ENCODE peak calls at places on chromosomes 1 and 21, in four cellular contexts. One of them, this sample, is unnamed. For H3K4me1 and H3K36me3, the result is how much of the 10 kb centered on the place peaks cover.

GRCh38 chr21:45542667-45543370 is 579 bp upstream of the SLC19A1 start:
- DNase-seq in psoas muscle: no peak
- DNase-seq in fibroblast of lung: no peak
- DNase-seq in heart left ventricle: no peak
- DNase-seq in this sample: peak

GRCh38 chr1:93448983-93449805 is 1.3 kb downstream of the FNBP1L start:
- DNase-seq in heart left ventricle: no peak
- DNase-seq in fibroblast of lung: peak
- DNase-seq in psoas muscle: no peak
- DNase-seq in this sample: peak

GRCh38 chr1:115495603-115496002 is 146.2 kb upstream of the VANGL1 start:
- DNase-seq in fibroblast of lung: peak
- DNase-seq in psoas muscle: no peak
- DNase-seq in heart left ventricle: no peak
- DNase-seq in this sample: no peak

GRCh38 chr1:2409745-2410144 is 2.6 kb downstream of the PEX10 start:
- DNase-seq in heart left ventricle: no peak
- DNase-seq in fibroblast of lung: no peak
- DNase-seq in psoas muscle: no peak
- DNase-seq in this sample: no peak

GRCh38 chr1:2643414-2644077 is 10.7 kb upstream of the MMEL1 start:
- DNase-seq in psoas muscle: no peak
- DNase-seq in heart left ventricle: no peak
- DNase-seq in fibroblast of lung: no peak
- DNase-seq in this sample: peak

GRCh38 chr1:64497484-64497883 is 27.6 kb downstream of the CACHD1 start:
- DNase-seq in fibroblast of lung: peak
- DNase-seq in heart left ventricle: no peak
- DNase-seq in psoas muscle: no peak
- DNase-seq in this sample: no peak

GRCh38 chr1:222521299-222522104 is 26.4 kb downstream of the HHIPL2 start:
- DNase-seq in heart left ventricle: no peak
- DNase-seq in fibroblast of lung: peak
- DNase-seq in psoas muscle: no peak
- DNase-seq in this sample: no peak

GRCh38 chr1:10456661-10457060 is 6.8 kb downstream of the CORT start:
- DNase-seq in heart left ventricle: no peak
- DNase-seq in psoas muscle: no peak
- DNase-seq in fibroblast of lung: no peak
- DNase-seq in this sample: no peak

GRCh38 chr1:243639027-243639658 is 210.9 kb downstream of the AKT3 start:
- DNase-seq in fibroblast of lung: no peak
- DNase-seq in psoas muscle: no peak
- DNase-seq in heart left ventricle: no peak
- DNase-seq in this sample: no peak

GRCh38 chr1:234923626-234924025 is 205.0 kb downstream of the TOMM20 start:
- DNase-seq in fibroblast of lung: no peak
- DNase-seq in heart left ventricle: no peak
- DNase-seq in psoas muscle: no peak
- DNase-seq in this sample: peak

GRCh38 chr1:85445906-85446305 is 19.1 kb downstream of the DDAH1 start:
- DNase-seq in psoas muscle: no peak
- DNase-seq in heart left ventricle: no peak
- DNase-seq in fibroblast of lung: peak
- DNase-seq in this sample: no peak

GRCh38 chr1:62444701-62445100 is 7.9 kb downstream of the USP1 start:
- DNase-seq in heart left ventricle: no peak
- DNase-seq in fibroblast of lung: no peak
- DNase-seq in psoas muscle: no peak
- DNase-seq in this sample: no peak

GRCh38 chr1:36384542-36385409 is 948 bp downstream of the STK40 start:
- DNase-seq in psoas muscle: peak
- DNase-seq in fibroblast of lung: peak
- DNase-seq in heart left ventricle: peak
- DNase-seq in this sample: peak

GRCh38 chr1:11316701-11317100 is 43.7 kb downstream of the UBIAD1 start:
- DNase-seq in psoas muscle: no peak
- DNase-seq in fibroblast of lung: peak
- DNase-seq in heart left ventricle: no peak
- DNase-seq in this sample: no peak

GRCh38 chr1:166884040-166884642 is 8.1 kb upstream of the TADA1 start:
- DNase-seq in fibroblast of lung: peak
- DNase-seq in heart left ventricle: peak
- DNase-seq in psoas muscle: peak
- DNase-seq in this sample: peak

GRCh38 chr1:11064942-11065341 is 5.1 kb upstream of the SRM start:
- DNase-seq in heart left ventricle: no peak
- DNase-seq in fibroblast of lung: no peak
- DNase-seq in psoas muscle: no peak
- DNase-seq in this sample: no peak

GRCh38 chr1:203954293-203954692 is 92.9 kb downstream of the SNRPE start:
- DNase-seq in psoas muscle: no peak
- DNase-seq in heart left ventricle: no peak
- DNase-seq in fibroblast of lung: no peak
- DNase-seq in this sample: no peak

GRCh38 chr1:109652446-109652845 is 3.5 kb upstream of the GSTM4 start:
- DNase-seq in psoas muscle: no peak
- DNase-seq in fibroblast of lung: no peak
- DNase-seq in heart left ventricle: no peak
- DNase-seq in this sample: no peak

GRCh38 chr1:109650609-109651008 is 5.3 kb upstream of the GSTM4 start:
- DNase-seq in fibroblast of lung: peak
- DNase-seq in heart left ventricle: no peak
- DNase-seq in psoas muscle: no peak
- DNase-seq in this sample: no peak

GRCh38 chr1:109654519-109654918 is 1.4 kb upstream of the GSTM4 start:
- DNase-seq in fibroblast of lung: no peak
- DNase-seq in heart left ventricle: no peak
- DNase-seq in psoas muscle: no peak
- DNase-seq in this sample: no peak

GRCh38 chr1:109655624-109656519 is at the start of gene GSTM4:
- DNase-seq in heart left ventricle: peak
- DNase-seq in psoas muscle: peak
- DNase-seq in fibroblast of lung: peak
- DNase-seq in this sample: peak

GRCh38 chr1:109653286-109653685 is 2.6 kb upstream of the GSTM4 start:
- DNase-seq in heart left ventricle: no peak
- DNase-seq in psoas muscle: no peak
- DNase-seq in fibroblast of lung: no peak
- DNase-seq in this sample: no peak
- H3K4me1 ChIP-seq in heart left ventricle: under half
- H3K4me1 ChIP-seq in psoas muscle: under half
- H3K4me1 ChIP-seq in fibroblast of lung: under half
- H3K4me1 ChIP-seq in this sample: under half

GRCh38 chr1:39370602-39371001 is 120.8 kb upstream of the BMP8A start:
- DNase-seq in heart left ventricle: no peak
- DNase-seq in psoas muscle: no peak
- DNase-seq in fibroblast of lung: peak
- DNase-seq in this sample: no peak
- H3K36me3 ChIP-seq in heart left ventricle: half or more
- H3K36me3 ChIP-seq in psoas muscle: under half
- H3K36me3 ChIP-seq in fibroblast of lung: under half
- H3K36me3 ChIP-seq in this sample: under half

GRCh38 chr21:16377857-16378256 is 648.1 kb downstream of the USP25 start:
- DNase-seq in psoas muscle: no peak
- DNase-seq in fibroblast of lung: peak
- DNase-seq in heart left ventricle: no peak
- DNase-seq in this sample: no peak
- H3K4me1 ChIP-seq in psoas muscle: under half
- H3K4me1 ChIP-seq in fibroblast of lung: under half
- H3K4me1 ChIP-seq in heart left ventricle: under half
- H3K4me1 ChIP-seq in this sample: under half

GRCh38 chr1:110255388-110255787 is 45.3 kb downstream of the KCNC4 start:
- DNase-seq in heart left ventricle: no peak
- DNase-seq in psoas muscle: no peak
- DNase-seq in fibroblast of lung: no peak
- DNase-seq in this sample: no peak

GRCh38 chr1:110262296-110262695 is 52.2 kb downstream of the KCNC4 start:
- DNase-seq in heart left ventricle: no peak
- DNase-seq in fibroblast of lung: no peak
- DNase-seq in psoas muscle: no peak
- DNase-seq in this sample: no peak

GRCh38 chr1:110260194-110260593 is 50.1 kb downstream of the KCNC4 start:
- DNase-seq in heart left ventricle: no peak
- DNase-seq in fibroblast of lung: no peak
- DNase-seq in psoas muscle: no peak
- DNase-seq in this sample: no peak

GRCh38 chr1:110259770-110260169 is 49.7 kb downstream of the KCNC4 start:
- DNase-seq in heart left ventricle: no peak
- DNase-seq in fibroblast of lung: no peak
- DNase-seq in psoas muscle: no peak
- DNase-seq in this sample: no peak

GRCh38 chr1:110258734-110259133 is 48.6 kb downstream of the KCNC4 start:
- DNase-seq in psoas muscle: no peak
- DNase-seq in heart left ventricle: no peak
- DNase-seq in fibroblast of lung: no peak
- DNase-seq in this sample: no peak
- H3K36me3 ChIP-seq in psoas muscle: under half
- H3K36me3 ChIP-seq in heart left ventricle: under half
- H3K36me3 ChIP-seq in fibroblast of lung: under half
- H3K36me3 ChIP-seq in this sample: under half

DNA sequence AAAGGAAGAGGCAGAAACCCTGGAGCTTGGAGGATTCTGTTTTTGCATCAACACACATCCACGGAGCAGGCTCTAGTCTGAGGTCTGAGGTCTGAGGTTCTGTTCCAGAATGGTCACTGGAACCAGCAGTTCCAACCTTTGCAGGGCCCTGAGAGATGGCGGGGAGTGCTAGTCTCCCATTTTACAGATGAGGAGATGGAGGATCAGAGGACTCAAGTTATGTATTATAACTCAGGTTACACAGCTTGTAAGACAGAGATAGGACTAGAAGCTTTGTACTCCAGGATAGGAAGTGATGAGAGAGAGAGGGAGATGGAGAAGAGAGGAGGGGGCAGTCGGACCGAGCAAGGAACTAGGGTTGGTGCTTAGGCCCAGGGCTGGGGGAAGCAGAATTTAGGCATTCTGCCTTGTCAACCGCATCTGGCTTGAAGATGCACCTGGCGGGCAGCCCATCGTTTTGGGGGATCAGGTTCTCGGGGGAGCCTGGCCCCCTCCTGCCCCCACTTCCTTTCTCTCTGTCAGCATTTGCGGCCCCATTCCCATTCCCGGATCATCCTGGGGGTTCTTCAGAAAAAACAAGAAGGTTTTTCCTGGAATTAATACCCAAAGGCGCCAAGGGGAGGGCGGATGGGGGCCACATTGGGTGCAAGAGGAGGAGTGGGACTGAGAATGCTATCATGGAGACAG is 5.6 kb downstream of the PEAR1 start:
- DNase-seq in fibroblast of lung: no peak
- DNase-seq in heart left ventricle: no peak
- DNase-seq in psoas muscle: no peak
- DNase-seq in this sample: no peak
- H3K4me1 ChIP-seq in fibroblast of lung: half or more
- H3K4me1 ChIP-seq in heart left ventricle: half or more
- H3K4me1 ChIP-seq in psoas muscle: under half
- H3K4me1 ChIP-seq in this sample: under half

GRCh38 chr1:67719329-67720196 is 34.6 kb downstream of the GADD45A start:
- DNase-seq in fibroblast of lung: no peak
- DNase-seq in psoas muscle: no peak
- DNase-seq in heart left ventricle: no peak
- DNase-seq in this sample: no peak
- H3K36me3 ChIP-seq in fibroblast of lung: under half
- H3K36me3 ChIP-seq in psoas muscle: under half
- H3K36me3 ChIP-seq in heart left ventricle: under half
- H3K36me3 ChIP-seq in this sample: under half

GRCh38 chr1:50420283-50420682 is 3.0 kb downstream of the DMRTA2 start:
- DNase-seq in fibroblast of lung: no peak
- DNase-seq in heart left ventricle: no peak
- DNase-seq in psoas muscle: no peak
- DNase-seq in this sample: no peak

GRCh38 chr1:50418600-50419109 is 4.6 kb downstream of the DMRTA2 start:
- DNase-seq in heart left ventricle: no peak
- DNase-seq in fibroblast of lung: no peak
- DNase-seq in psoas muscle: no peak
- DNase-seq in this sample: peak

GRCh38 chr1:50417946-50418599 is 5.2 kb downstream of the DMRTA2 start:
- DNase-seq in heart left ventricle: no peak
- DNase-seq in fibroblast of lung: no peak
- DNase-seq in psoas muscle: no peak
- DNase-seq in this sample: no peak

GRCh38 chr1:50419907-50420248 is 3.4 kb downstream of the DMRTA2 start:
- DNase-seq in fibroblast of lung: no peak
- DNase-seq in psoas muscle: no peak
- DNase-seq in heart left ventricle: no peak
- DNase-seq in this sample: no peak

GRCh38 chr1:50419192-50419906 is 3.9 kb downstream of the DMRTA2 start:
- DNase-seq in psoas muscle: no peak
- DNase-seq in fibroblast of lung: no peak
- DNase-seq in heart left ventricle: no peak
- DNase-seq in this sample: peak
- H3K4me1 ChIP-seq in psoas muscle: under half
- H3K4me1 ChIP-seq in fibroblast of lung: under half
- H3K4me1 ChIP-seq in heart left ventricle: half or more
- H3K4me1 ChIP-seq in this sample: under half

DNA sequence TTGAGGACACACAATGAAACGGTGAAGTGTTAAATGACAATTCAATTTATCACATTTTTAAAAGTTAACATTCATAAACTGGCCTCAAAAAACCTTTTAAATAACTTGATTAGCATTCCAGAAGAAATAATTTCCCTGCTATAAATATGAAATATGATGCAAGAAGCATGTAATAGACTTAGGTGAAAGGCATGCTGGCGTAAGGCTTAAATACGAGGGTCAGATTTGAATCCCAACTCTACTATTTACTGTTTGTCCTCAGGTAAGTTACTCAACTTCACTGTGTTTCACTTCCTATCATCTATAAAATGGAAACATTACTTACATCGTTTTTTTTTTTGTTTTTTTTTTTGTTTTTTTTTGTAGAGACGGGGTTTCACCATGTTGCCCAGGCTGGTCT is 40.8 kb downstream of the EPRS1 start:
- DNase-seq in psoas muscle: no peak
- DNase-seq in fibroblast of lung: no peak
- DNase-seq in heart left ventricle: no peak
- DNase-seq in this sample: no peak
- H3K36me3 ChIP-seq in psoas muscle: under half
- H3K36me3 ChIP-seq in fibroblast of lung: under half
- H3K36me3 ChIP-seq in heart left ventricle: half or more
- H3K36me3 ChIP-seq in this sample: half or more

GRCh38 chr1:15625224-15625917 is 8.1 kb downstream of the DDI2 start:
- DNase-seq in psoas muscle: no peak
- DNase-seq in heart left ventricle: no peak
- DNase-seq in fibroblast of lung: no peak
- DNase-seq in this sample: no peak

GRCh38 chr1:15626269-15626668 is 9.0 kb downstream of the DDI2 start:
- DNase-seq in fibroblast of lung: no peak
- DNase-seq in heart left ventricle: no peak
- DNase-seq in psoas muscle: no peak
- DNase-seq in this sample: no peak

GRCh38 chr1:15623435-15623834 is 6.2 kb downstream of the DDI2 start:
- DNase-seq in fibroblast of lung: no peak
- DNase-seq in heart left ventricle: no peak
- DNase-seq in psoas muscle: no peak
- DNase-seq in this sample: no peak

GRCh38 chr1:15622707-15623373 is 5.6 kb downstream of the DDI2 start:
- DNase-seq in fibroblast of lung: no peak
- DNase-seq in psoas muscle: no peak
- DNase-seq in heart left ventricle: no peak
- DNase-seq in this sample: no peak

GRCh38 chr1:15624315-15624714 is 7.1 kb downstream of the DDI2 start:
- DNase-seq in heart left ventricle: no peak
- DNase-seq in fibroblast of lung: no peak
- DNase-seq in psoas muscle: no peak
- DNase-seq in this sample: no peak
- H3K4me1 ChIP-seq in heart left ventricle: half or more
- H3K4me1 ChIP-seq in fibroblast of lung: under half
- H3K4me1 ChIP-seq in psoas muscle: half or more
- H3K4me1 ChIP-seq in this sample: under half